ENCODE peak calls at places on chromosomes 12 and 14, in nine cellular contexts. Z is epithelial cell of esophagus, D is nephron progenitor cell, I is dorsolateral prefrontal cortex, U is lower leg skin, G is neural crest cell, W is fibroblast of lung, J is adrenal gland, C is Calu3. S is an unnamed sample.

GRCh38 chr12:26252946-26253345 is 57.6 kb downstream of the SSPN start:
- DNase-seq in I (no peak), D (no peak), G (no peak), Z (no peak), J (no peak), W (peak; percentile 50), C (no peak), U (no peak), S (no peak)

GRCh38 chr12:118064608-118065007 is 3.6 kb upstream of the WSB2 start:
- DNase-seq in Z (no peak), G (no peak), W (no peak), I (no peak), C (no peak), U (no peak), J (no peak), D (no peak), S (no peak)

GRCh38 chr14:38197761-38198345 is 9.9 kb upstream of the SSTR1 start:
- DNase-seq in D (no peak), Z (no peak), C (no peak), U (no peak), G (no peak), I (no peak), W (peak; percentile 73), J (no peak), S (no peak)

GRCh38 chr14:100673085-100673806 is 53.4 kb upstream of the DLK1 start:
- DNase-seq in I (no peak), C (peak; percentile 53), U (no peak), D (no peak), W (no peak), Z (no peak), J (peak; percentile 85), G (no peak), S (no peak)

GRCh38 chr14:95993768-95994592 is 45.2 kb upstream of the C14orf132 start:
- DNase-seq in I (no peak), C (peak; percentile 29), D (peak; percentile 42), G (peak; percentile 25), J (no peak), Z (peak; percentile 45), W (peak; percentile 43), U (no peak), S (peak; percentile 24)

GRCh38 chr12:57430117-57430930 is 519 bp downstream of the R3HDM2 start:
- DNase-seq in C (peak; percentile 71), U (peak; percentile 89), W (peak; percentile 37), I (peak; percentile 63), D (peak; percentile 78), G (peak; percentile 36), J (peak; percentile 65), Z (peak; percentile 15), S (no peak)

GRCh38 chr14:64706552-64707193 is 2.4 kb downstream of the PLEKHG3 start:
- DNase-seq in I (peak; percentile 90), C (no peak), D (peak; percentile 69), Z (no peak), J (no peak), W (no peak), U (peak; percentile 81), G (peak; percentile 68), S (no peak)

GRCh38 chr12:47755655-47756562 is 2.8 kb downstream of the RAPGEF3 start:
- DNase-seq in U (peak; percentile 88), D (peak; percentile 49), J (no peak), G (no peak), Z (no peak), I (no peak), W (no peak), C (peak; percentile 50), S (no peak)

GRCh38 chr12:7123806-7124519 is 4.7 kb downstream of the RBP5 start:
- DNase-seq in W (no peak), Z (no peak), G (no peak), J (no peak), I (no peak), U (no peak), D (no peak), C (no peak), S (no peak)

GRCh38 chr12:40075458-40075857 is 30.4 kb downstream of the SLC2A13 start:
- DNase-seq in G (no peak), C (no peak), I (no peak), U (no peak), Z (no peak), J (no peak), W (no peak), D (no peak), S (no peak)

GRCh38 chr12:131368073-131369071 is 342.5 kb upstream of the SFSWAP start:
- DNase-seq in U (peak; percentile 78), I (no peak), W (no peak), D (no peak), C (no peak), G (no peak), Z (no peak), J (no peak), S (no peak)

GRCh38 chr14:39265032-39265431 is 31.3 kb downstream of the MIA2 start:
- DNase-seq in C (peak; percentile 23), I (no peak), U (no peak), G (no peak), W (peak; percentile 62), J (no peak), D (no peak), Z (peak; percentile 76), S (no peak)

GRCh38 chr12:27285395-27285794 is 41.3 kb downstream of the STK38L start:
- DNase-seq in J (no peak), I (no peak), D (no peak), G (no peak), Z (no peak), C (no peak), U (no peak), W (peak; percentile 51), S (no peak)

GRCh38 chr12:95390192-95390591 is 83.8 kb upstream of the METAP2 start:
- DNase-seq in Z (no peak), G (no peak), D (no peak), W (no peak), J (no peak), U (no peak), I (no peak), C (no peak), S (no peak)

GRCh38 chr12:51358496-51358895 is 12.0 kb upstream of the CELA1 start:
- DNase-seq in U (no peak), W (no peak), C (no peak), D (no peak), I (no peak), Z (no peak), J (no peak), G (no peak), S (no peak)

GRCh38 chr14:44529026-44529425 is 21.9 kb upstream of the FSCB start:
- DNase-seq in G (no peak), W (peak; percentile 51), D (no peak), J (no peak), U (no peak), C (no peak), I (no peak), Z (no peak), S (no peak)

GRCh38 chr12:76909290-76909689 is 30.5 kb upstream of the CSRP2 start:
- DNase-seq in C (no peak), U (no peak), G (no peak), Z (no peak), J (no peak), D (peak; percentile 15), I (no peak), W (no peak), S (no peak)

GRCh38 chr14:57268161-57269067 is at the start of the genes AP5M1 and EXOC5:
- DNase-seq in U (peak; percentile 97), D (peak; percentile 88), G (peak; percentile 89), W (peak; percentile 94), J (peak; percentile 96), I (peak; percentile 93), C (peak; percentile 88), Z (peak; percentile 95), S (peak; percentile 36)
- TF ChIP-seq CTCF in U (no peak), D (no peak), G (peak; percentile 18), W (no peak), J (peak; percentile 40), I (no peak), C (no peak), Z (no peak), S (no peak)

DNA sequence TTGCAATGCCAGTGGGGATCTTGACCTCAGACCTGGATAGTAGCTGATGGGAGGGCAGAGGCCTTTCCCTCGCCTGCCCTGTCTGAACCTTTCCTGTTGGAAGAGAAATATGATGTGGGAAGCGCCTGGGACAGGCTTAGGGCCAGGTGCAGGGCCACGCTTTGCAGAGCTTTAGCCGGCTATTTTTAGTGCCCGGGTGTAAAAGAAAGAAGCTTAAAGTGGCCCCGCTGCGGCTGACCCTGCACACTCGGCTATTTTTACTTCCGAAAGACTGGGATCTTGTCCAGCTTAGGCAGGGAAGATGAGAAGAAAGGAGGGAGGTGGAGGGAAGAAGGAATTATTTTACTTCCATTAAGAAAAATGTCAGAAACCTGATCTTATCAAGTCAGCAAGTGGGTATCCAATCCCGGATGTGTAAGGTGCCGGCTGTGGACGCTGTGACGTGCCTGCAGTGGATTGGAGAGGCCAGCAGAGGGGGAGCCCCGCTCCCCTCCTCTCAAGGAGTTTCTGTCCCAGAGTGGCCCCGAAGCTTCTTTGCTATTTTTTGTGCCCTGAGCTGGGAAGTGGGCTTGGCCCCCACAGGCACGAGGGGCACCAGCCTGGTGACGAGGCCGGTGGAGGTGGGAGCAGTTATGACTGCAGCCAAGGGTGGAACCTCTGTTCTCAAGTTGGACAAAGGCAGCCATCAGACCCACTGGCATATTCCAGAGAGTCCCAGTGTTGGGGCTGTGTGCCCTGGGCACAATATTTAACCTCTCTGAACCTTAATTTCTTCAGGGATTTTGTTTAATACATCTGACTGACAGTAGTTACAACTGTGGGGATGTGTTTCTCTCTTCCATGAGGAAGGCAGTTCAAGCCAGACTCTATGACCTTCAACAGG is 97.7 kb downstream of the ESRRB start:
- DNase-seq in U (no peak), Z (no peak), G (no peak), I (no peak), W (peak; percentile 10), J (peak; percentile 57), D (peak; percentile 47), C (no peak), S (no peak)
- TF ChIP-seq CTCF in U (no peak), Z (peak; percentile 6), G (peak; percentile 35), I (no peak), W (no peak), J (peak; percentile 15), D (peak; percentile 35), C (no peak), S (no peak)

DNA sequence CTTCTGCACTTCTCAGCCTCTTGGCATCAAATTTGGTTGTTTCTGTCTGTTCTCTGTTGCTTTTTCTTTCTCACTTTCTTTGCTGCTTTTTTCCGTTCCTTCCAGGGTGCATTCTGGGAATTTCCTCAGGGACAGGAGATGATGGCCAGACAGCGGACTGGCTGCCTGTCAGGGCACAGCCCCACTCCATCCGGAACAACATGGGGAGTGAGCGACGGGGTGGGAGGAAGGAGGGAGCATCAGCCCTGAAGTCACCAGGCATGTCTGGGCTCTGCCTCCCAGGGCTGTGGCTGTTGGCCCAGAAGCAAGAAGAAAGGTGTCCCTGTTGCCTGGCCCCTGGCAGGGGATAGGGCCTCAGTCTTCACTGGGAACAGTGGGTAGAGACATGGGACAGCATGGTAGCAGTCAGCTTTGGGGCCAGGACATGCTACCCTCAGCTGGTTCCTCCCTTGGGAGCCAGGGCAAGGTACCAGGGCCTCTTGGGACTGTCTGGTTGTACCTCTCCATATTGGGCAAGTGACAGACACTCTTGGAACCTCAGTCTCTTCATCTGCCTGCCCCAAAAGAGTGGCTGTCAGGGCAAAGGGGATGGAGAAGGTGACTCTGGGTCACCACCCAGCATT is 8.6 kb downstream of the PGF start:
- DNase-seq in W (no peak), G (no peak), J (no peak), I (no peak), Z (peak; percentile 66), D (no peak), U (no peak), C (no peak), S (no peak)
- TF ChIP-seq CTCF in W (no peak), G (peak; percentile 12), J (no peak), I (no peak), Z (no peak), D (no peak), U (no peak), C (no peak), S (no peak)

GRCh38 chr12:67457799-67458680 is 188.9 kb downstream of the CAND1 start:
- DNase-seq in W (no peak), C (no peak), I (no peak), D (no peak), J (no peak), Z (peak; percentile 50), U (no peak), G (no peak), S (no peak)
- TF ChIP-seq CTCF in W (peak; percentile 40), C (no peak), I (no peak), D (peak; percentile 24), J (peak; percentile 34), Z (peak; percentile 36), U (no peak), G (peak; percentile 32), S (no peak)